ENCODE peak calls at places on chromosome 12, in four cellular contexts. V is pancreas; P is stimulated activated CD4-positive, alpha-beta T cell treated with anti-CD3 and anti-CD28 coated beads, Interleukin-2, amount 100 ng/mL, for 4 hours; Q is HuH-7.5. N is an unnamed sample.

GRCh38 chr12:51533799-51534198 is 57.2 kb upstream of the SCN8A start:
- DNase-seq in V (no peak), P (no peak), Q (no peak), N (peak)

GRCh38 chr12:7241404-7242005 is 52.0 kb downstream of the PEX5 start:
- DNase-seq in Q (no peak), P (no peak), V (no peak), N (no peak)

GRCh38 chr12:7142057-7142644 is 12.0 kb downstream of the CLSTN3 start:
- DNase-seq in V (no peak), Q (peak), P (peak), N (peak)

GRCh38 chr12:65892905-65893304 is 68.6 kb downstream of the HMGA2 start:
- DNase-seq in V (no peak), P (no peak), Q (no peak), N (peak)

GRCh38 chr12:66268562-66268961 is 33.7 kb upstream of the HELB start:
- DNase-seq in V (no peak), P (no peak), Q (no peak), N (no peak)

GRCh38 chr12:30026621-30027234 is 243.0 kb upstream of the TMTC1 start:
- DNase-seq in V (no peak), Q (no peak), P (no peak), N (peak)

GRCh38 chr12:88658009-88658408 is 77.7 kb upstream of the KITLG start:
- DNase-seq in P (no peak), V (no peak), Q (no peak), N (no peak)

GRCh38 chr12:24728366-24728765 is 220.5 kb downstream of the BCAT1 start:
- DNase-seq in V (no peak), Q (no peak), P (no peak), N (peak)

GRCh38 chr12:20369164-20370000 is 1.0 kb downstream of the PDE3A start:
- DNase-seq in P (no peak), V (peak), Q (peak), N (peak)

GRCh38 chr12:90951418-90952110 is 3.4 kb downstream of the CCER1 start:
- DNase-seq in P (no peak), Q (no peak), V (no peak), N (no peak)

GRCh38 chr12:95318071-95318545 is 100.5 kb downstream of the VEZT start:
- DNase-seq in V (no peak), Q (peak), P (no peak), N (no peak)

GRCh38 chr12:16012086-16012485 is 101.0 kb downstream of the DERA start:
- DNase-seq in V (peak), Q (no peak), P (no peak), N (peak)

GRCh38 chr12:31011746-31012567 is 61.7 kb upstream of the DDX11 start:
- DNase-seq in V (no peak), Q (no peak), P (no peak), N (no peak)

GRCh38 chr12:64675795-64676194 is 65.5 kb downstream of the RASSF3 start:
- DNase-seq in V (peak), P (no peak), Q (no peak), N (peak)

GRCh38 chr12:24491968-24492367 is 456.9 kb downstream of the BCAT1 start:
- DNase-seq in P (no peak), Q (no peak), V (no peak), N (no peak)

GRCh38 chr12:14999421-15000047 is 26.7 kb downstream of the PDE6H start:
- DNase-seq in P (no peak), Q (no peak), V (no peak), N (no peak)

GRCh38 chr12:62724947-62725447 is 210.0 kb downstream of the PPM1H start:
- DNase-seq in V (peak), P (no peak), Q (peak), N (peak)

GRCh38 chr12:29980304-29980703 is 196.6 kb upstream of the TMTC1 start:
- DNase-seq in P (no peak), Q (no peak), V (no peak), N (no peak)

GRCh38 chr12:66829660-66830325 is 150.9 kb upstream of the GRIP1 start:
- DNase-seq in V (no peak), Q (no peak), P (no peak), N (no peak)

GRCh38 chr12:70265132-70265531 is 21.9 kb downstream of the CNOT2 start:
- DNase-seq in V (no peak), P (no peak), Q (no peak), N (no peak)

GRCh38 chr12:51793201-51793600 is 55.3 kb downstream of the FIGNL2 start:
- DNase-seq in P (no peak), V (no peak), Q (no peak), N (no peak)

GRCh38 chr12:101051901-101052550 is 158.0 kb downstream of the SLC5A8 start:
- DNase-seq in Q (peak), P (no peak), V (peak), N (peak)

GRCh38 chr12:31117203-31118011 is 43.7 kb downstream of the DDX11 start:
- DNase-seq in V (peak), P (peak), Q (peak), N (peak)

GRCh38 chr12:27094726-27095125 is 12.3 kb upstream of the C12orf71 start:
- DNase-seq in P (no peak), Q (no peak), V (no peak), N (no peak)

GRCh38 chr12:106106129-106106566 is 32.6 kb downstream of the NUAK1 start:
- DNase-seq in P (no peak), Q (no peak), V (no peak), N (no peak)

GRCh38 chr12:19972325-19973288 is 395.7 kb upstream of the PDE3A start:
- DNase-seq in P (no peak), V (no peak), Q (no peak), N (no peak)

GRCh38 chr12:47820631-47821345 is 1.1 kb upstream of the HDAC7 start:
- DNase-seq in Q (peak), P (no peak), V (peak), N (peak)

GRCh38 chr12:18323159-18323558 is 61.8 kb downstream of the PIK3C2G start:
- DNase-seq in V (no peak), Q (no peak), P (no peak), N (no peak)

GRCh38 chr12:47881826-47882427 is 22.9 kb downstream of the VDR start:
- DNase-seq in P (no peak), Q (no peak), V (no peak), N (no peak)

GRCh38 chr12:106331594-106331993 is 26.0 kb upstream of the POLR3B start:
- DNase-seq in V (no peak), P (no peak), Q (no peak), N (no peak)

GRCh38 chr12:116066381-116067230 is 210.9 kb downstream of the MED13L start:
- DNase-seq in P (peak), V (peak), Q (peak), N (peak)

GRCh38 chr12:67472551-67472950 is 176.0 kb upstream of the DYRK2 start:
- DNase-seq in P (no peak), Q (no peak), V (no peak), N (no peak)

GRCh38 chr12:113149361-113150150 is at the start of gene CFAP73:
- DNase-seq in Q (peak), P (no peak), V (no peak), N (peak)

GRCh38 chr12:10397311-10397710 is 7.5 kb upstream of the KLRK1 start:
- DNase-seq in P (no peak), Q (no peak), V (no peak), N (no peak)

GRCh38 chr12:23640754-23641153 is 308.7 kb downstream of the SOX5 start:
- DNase-seq in V (no peak), Q (no peak), P (no peak), N (no peak)

GRCh38 chr12:65651060-65651459 is 173.2 kb upstream of the HMGA2 start:
- DNase-seq in P (no peak), V (no peak), Q (no peak), N (no peak)

GRCh38 chr12:92068441-92068840 is 77.2 kb downstream of the BTG1 start:
- DNase-seq in Q (no peak), P (no peak), V (no peak), N (no peak)

GRCh38 chr12:9869307-9870161 is at the start of gene CLEC2B:
- DNase-seq in Q (no peak), P (peak), V (no peak), N (peak)